ENCODE peak calls at places on chromosome 10, in four cellular contexts. R, O, T and N are unnamed samples.

GRCh38 chr10:73967022-73967429 is 30.9 kb upstream of the VCL start:
- DNase-seq in T (no peak), R (no peak), O (no peak), N (no peak)

GRCh38 chr10:75586814-75587213 is 155.4 kb downstream of the LRMDA start:
- DNase-seq in R (no peak), O (no peak), T (no peak), N (no peak)

GRCh38 chr10:4661572-4662255 is 164.3 kb upstream of the AKR1E2 start:
- DNase-seq in T (no peak), R (peak; percentile 70), O (no peak), N (no peak)

GRCh38 chr10:123570898-123571515 is 95.1 kb upstream of the GPR26 start:
- DNase-seq in O (no peak), T (no peak), R (no peak), N (no peak)

GRCh38 chr10:101781984-101782810 is 1.0 kb downstream of the NPM3 start:
- DNase-seq in R (no peak), T (no peak), O (no peak), N (no peak)

GRCh38 chr10:11488126-11488525 is 123.3 kb downstream of the USP6NL start:
- DNase-seq in T (no peak), R (no peak), O (no peak), N (no peak)

GRCh38 chr10:61779950-61780659 is 117.4 kb downstream of the CABCOCO1 start:
- DNase-seq in O (no peak), T (peak; percentile 88), R (peak; percentile 40), N (no peak)

GRCh38 chr10:123000155-123000554 is 8.4 kb downstream of the IKZF5 start:
- DNase-seq in R (no peak), O (no peak), T (no peak), N (no peak)

GRCh38 chr10:122495406-122496340 is 34.3 kb downstream of the HTRA1 start:
- DNase-seq in R (peak; percentile 49), T (no peak), O (no peak), N (no peak)

GRCh38 chr10:98030991-98031431 is 590 bp upstream of the CRTAC1 start:
- DNase-seq in R (no peak), T (no peak), O (no peak), N (no peak)

GRCh38 chr10:118501637-118502440 is 93.6 kb downstream of the PRLHR start:
- DNase-seq in R (no peak), T (peak; percentile 52), O (no peak), N (no peak)

GRCh38 chr10:43873717-43874116 is 225.0 kb upstream of the ZNF32 start:
- DNase-seq in O (no peak), R (no peak), T (no peak), N (no peak)

GRCh38 chr10:36494386-36494785 is 631.0 kb upstream of the ANKRD30A start:
- DNase-seq in T (peak; percentile 95), O (no peak), R (no peak), N (no peak)